ENCODE peak calls at places on chromosomes 11 and 22, in six cellular contexts. One of them, this sample, is unnamed.

GRCh38 chr11:93850585-93851018 is at the start of gene VSTM5:
- DNase-seq in NCI-H2029 treated with DMSO at 0.1 percent for 48 hours: peak; percentile 26
- DNase-seq in activated T-helper 1 cell treated with anti-CD3 and anti-CD28 coated beads, Interleukin-12 subunit alpha, Interleukin-12 subunit beta, Interleukin-2, Interleukin-4 antibody, amounts not matched to agents 30 ng/mL and 10 ng/mL and 1 ng/mL, durations not matched to agents 14 hours and 24 hours and 36 hours: no peak
- DNase-seq in BJ: no peak
- DNase-seq in GM04504: no peak
- DNase-seq in NCI-H2081 treated with DMSO at 0.1 percent for 48 hours: no peak
- DNase-seq in this sample: no peak

GRCh38 chr22:21938071-21938822 is 14.4 kb downstream of the PPM1F start:
- DNase-seq in NCI-H2029 treated with DMSO at 0.1 percent for 48 hours: peak; percentile 75
- DNase-seq in activated T-helper 1 cell treated with anti-CD3 and anti-CD28 coated beads, Interleukin-12 subunit alpha, Interleukin-12 subunit beta, Interleukin-2, Interleukin-4 antibody, amounts not matched to agents 30 ng/mL and 10 ng/mL and 1 ng/mL, durations not matched to agents 14 hours and 24 hours and 36 hours: peak; percentile 87
- DNase-seq in BJ: peak; percentile 30
- DNase-seq in GM04504: peak; percentile 73
- DNase-seq in NCI-H2081 treated with DMSO at 0.1 percent for 48 hours: no peak
- DNase-seq in this sample: peak; percentile 97

GRCh38 chr22:35978889-35979288 is 49.7 kb downstream of the RBFOX2 start:
- DNase-seq in NCI-H2029 treated with DMSO at 0.1 percent for 48 hours: no peak
- DNase-seq in activated T-helper 1 cell treated with anti-CD3 and anti-CD28 coated beads, Interleukin-12 subunit alpha, Interleukin-12 subunit beta, Interleukin-2, Interleukin-4 antibody, amounts not matched to agents 30 ng/mL and 10 ng/mL and 1 ng/mL, durations not matched to agents 14 hours and 24 hours and 36 hours: no peak
- DNase-seq in BJ: no peak
- DNase-seq in GM04504: no peak
- DNase-seq in NCI-H2081 treated with DMSO at 0.1 percent for 48 hours: no peak
- DNase-seq in this sample: no peak

GRCh38 chr11:104148696-104149095 is 15.3 kb downstream of the PDGFD start:
- DNase-seq in NCI-H2029 treated with DMSO at 0.1 percent for 48 hours: no peak
- DNase-seq in activated T-helper 1 cell treated with anti-CD3 and anti-CD28 coated beads, Interleukin-12 subunit alpha, Interleukin-12 subunit beta, Interleukin-2, Interleukin-4 antibody, amounts not matched to agents 30 ng/mL and 10 ng/mL and 1 ng/mL, durations not matched to agents 14 hours and 24 hours and 36 hours: no peak
- DNase-seq in BJ: no peak
- DNase-seq in GM04504: no peak
- DNase-seq in NCI-H2081 treated with DMSO at 0.1 percent for 48 hours: no peak
- DNase-seq in this sample: no peak

GRCh38 chr11:117554601-117555333 is 227.1 kb downstream of the CEP164 start:
- DNase-seq in NCI-H2029 treated with DMSO at 0.1 percent for 48 hours: no peak
- DNase-seq in activated T-helper 1 cell treated with anti-CD3 and anti-CD28 coated beads, Interleukin-12 subunit alpha, Interleukin-12 subunit beta, Interleukin-2, Interleukin-4 antibody, amounts not matched to agents 30 ng/mL and 10 ng/mL and 1 ng/mL, durations not matched to agents 14 hours and 24 hours and 36 hours: no peak
- DNase-seq in BJ: no peak
- DNase-seq in GM04504: no peak
- DNase-seq in NCI-H2081 treated with DMSO at 0.1 percent for 48 hours: no peak
- DNase-seq in this sample: no peak

GRCh38 chr22:27526851-27527250 is 274.7 kb downstream of the MN1 start:
- DNase-seq in NCI-H2029 treated with DMSO at 0.1 percent for 48 hours: no peak
- DNase-seq in activated T-helper 1 cell treated with anti-CD3 and anti-CD28 coated beads, Interleukin-12 subunit alpha, Interleukin-12 subunit beta, Interleukin-2, Interleukin-4 antibody, amounts not matched to agents 30 ng/mL and 10 ng/mL and 1 ng/mL, durations not matched to agents 14 hours and 24 hours and 36 hours: no peak
- DNase-seq in BJ: no peak
- DNase-seq in GM04504: no peak
- DNase-seq in NCI-H2081 treated with DMSO at 0.1 percent for 48 hours: no peak
- DNase-seq in this sample: no peak

GRCh38 chr11:35211952-35212351 is 73.0 kb downstream of the CD44 start:
- DNase-seq in NCI-H2029 treated with DMSO at 0.1 percent for 48 hours: no peak
- DNase-seq in activated T-helper 1 cell treated with anti-CD3 and anti-CD28 coated beads, Interleukin-12 subunit alpha, Interleukin-12 subunit beta, Interleukin-2, Interleukin-4 antibody, amounts not matched to agents 30 ng/mL and 10 ng/mL and 1 ng/mL, durations not matched to agents 14 hours and 24 hours and 36 hours: no peak
- DNase-seq in BJ: no peak
- DNase-seq in GM04504: no peak
- DNase-seq in NCI-H2081 treated with DMSO at 0.1 percent for 48 hours: no peak
- DNase-seq in this sample: peak; percentile 60

GRCh38 chr11:86220654-86221053 is 23.9 kb upstream of the EED start:
- DNase-seq in NCI-H2029 treated with DMSO at 0.1 percent for 48 hours: no peak
- DNase-seq in activated T-helper 1 cell treated with anti-CD3 and anti-CD28 coated beads, Interleukin-12 subunit alpha, Interleukin-12 subunit beta, Interleukin-2, Interleukin-4 antibody, amounts not matched to agents 30 ng/mL and 10 ng/mL and 1 ng/mL, durations not matched to agents 14 hours and 24 hours and 36 hours: no peak
- DNase-seq in BJ: no peak
- DNase-seq in GM04504: no peak
- DNase-seq in NCI-H2081 treated with DMSO at 0.1 percent for 48 hours: no peak
- DNase-seq in this sample: no peak

GRCh38 chr22:21917959-21918261 is 34.7 kb downstream of the PPM1F start:
- DNase-seq in NCI-H2029 treated with DMSO at 0.1 percent for 48 hours: no peak
- DNase-seq in activated T-helper 1 cell treated with anti-CD3 and anti-CD28 coated beads, Interleukin-12 subunit alpha, Interleukin-12 subunit beta, Interleukin-2, Interleukin-4 antibody, amounts not matched to agents 30 ng/mL and 10 ng/mL and 1 ng/mL, durations not matched to agents 14 hours and 24 hours and 36 hours: no peak
- DNase-seq in BJ: no peak
- DNase-seq in GM04504: no peak
- DNase-seq in NCI-H2081 treated with DMSO at 0.1 percent for 48 hours: no peak
- DNase-seq in this sample: no peak

GRCh38 chr11:85779956-85780640 is 30.8 kb downstream of the SYTL2 start:
- DNase-seq in NCI-H2029 treated with DMSO at 0.1 percent for 48 hours: no peak
- DNase-seq in activated T-helper 1 cell treated with anti-CD3 and anti-CD28 coated beads, Interleukin-12 subunit alpha, Interleukin-12 subunit beta, Interleukin-2, Interleukin-4 antibody, amounts not matched to agents 30 ng/mL and 10 ng/mL and 1 ng/mL, durations not matched to agents 14 hours and 24 hours and 36 hours: no peak
- DNase-seq in BJ: no peak
- DNase-seq in GM04504: peak; percentile 33
- DNase-seq in NCI-H2081 treated with DMSO at 0.1 percent for 48 hours: no peak
- DNase-seq in this sample: no peak

GRCh38 chr11:117002639-117003305 is 95.5 kb downstream of the SIK3 start:
- DNase-seq in NCI-H2029 treated with DMSO at 0.1 percent for 48 hours: no peak
- DNase-seq in activated T-helper 1 cell treated with anti-CD3 and anti-CD28 coated beads, Interleukin-12 subunit alpha, Interleukin-12 subunit beta, Interleukin-2, Interleukin-4 antibody, amounts not matched to agents 30 ng/mL and 10 ng/mL and 1 ng/mL, durations not matched to agents 14 hours and 24 hours and 36 hours: no peak
- DNase-seq in BJ: no peak
- DNase-seq in GM04504: no peak
- DNase-seq in NCI-H2081 treated with DMSO at 0.1 percent for 48 hours: no peak
- DNase-seq in this sample: no peak

GRCh38 chr11:20397281-20397680 is 9.8 kb downstream of the PRMT3 start:
- DNase-seq in NCI-H2029 treated with DMSO at 0.1 percent for 48 hours: peak; percentile 68
- DNase-seq in activated T-helper 1 cell treated with anti-CD3 and anti-CD28 coated beads, Interleukin-12 subunit alpha, Interleukin-12 subunit beta, Interleukin-2, Interleukin-4 antibody, amounts not matched to agents 30 ng/mL and 10 ng/mL and 1 ng/mL, durations not matched to agents 14 hours and 24 hours and 36 hours: no peak
- DNase-seq in BJ: no peak
- DNase-seq in GM04504: peak; percentile 17
- DNase-seq in NCI-H2081 treated with DMSO at 0.1 percent for 48 hours: peak; percentile 24
- DNase-seq in this sample: peak; percentile 30

GRCh38 chr11:56977324-56977723 is 11.4 kb upstream of the OR5AK2 start:
- DNase-seq in NCI-H2029 treated with DMSO at 0.1 percent for 48 hours: no peak
- DNase-seq in activated T-helper 1 cell treated with anti-CD3 and anti-CD28 coated beads, Interleukin-12 subunit alpha, Interleukin-12 subunit beta, Interleukin-2, Interleukin-4 antibody, amounts not matched to agents 30 ng/mL and 10 ng/mL and 1 ng/mL, durations not matched to agents 14 hours and 24 hours and 36 hours: no peak
- DNase-seq in BJ: no peak
- DNase-seq in GM04504: no peak
- DNase-seq in NCI-H2081 treated with DMSO at 0.1 percent for 48 hours: no peak
- DNase-seq in this sample: no peak

GRCh38 chr22:43698403-43698802 is 113.7 kb downstream of the EFCAB6 start:
- DNase-seq in NCI-H2029 treated with DMSO at 0.1 percent for 48 hours: no peak
- DNase-seq in activated T-helper 1 cell treated with anti-CD3 and anti-CD28 coated beads, Interleukin-12 subunit alpha, Interleukin-12 subunit beta, Interleukin-2, Interleukin-4 antibody, amounts not matched to agents 30 ng/mL and 10 ng/mL and 1 ng/mL, durations not matched to agents 14 hours and 24 hours and 36 hours: no peak
- DNase-seq in BJ: no peak
- DNase-seq in GM04504: no peak
- DNase-seq in NCI-H2081 treated with DMSO at 0.1 percent for 48 hours: no peak
- DNase-seq in this sample: no peak

GRCh38 chr11:97259884-97260283 is 870.1 kb downstream of the JRKL start:
- DNase-seq in NCI-H2029 treated with DMSO at 0.1 percent for 48 hours: no peak
- DNase-seq in activated T-helper 1 cell treated with anti-CD3 and anti-CD28 coated beads, Interleukin-12 subunit alpha, Interleukin-12 subunit beta, Interleukin-2, Interleukin-4 antibody, amounts not matched to agents 30 ng/mL and 10 ng/mL and 1 ng/mL, durations not matched to agents 14 hours and 24 hours and 36 hours: no peak
- DNase-seq in BJ: no peak
- DNase-seq in GM04504: no peak
- DNase-seq in NCI-H2081 treated with DMSO at 0.1 percent for 48 hours: no peak
- DNase-seq in this sample: no peak

GRCh38 chr11:65418431-65418680 is 4.2 kb upstream of the NEAT1 start:
- DNase-seq in NCI-H2029 treated with DMSO at 0.1 percent for 48 hours: no peak
- DNase-seq in activated T-helper 1 cell treated with anti-CD3 and anti-CD28 coated beads, Interleukin-12 subunit alpha, Interleukin-12 subunit beta, Interleukin-2, Interleukin-4 antibody, amounts not matched to agents 30 ng/mL and 10 ng/mL and 1 ng/mL, durations not matched to agents 14 hours and 24 hours and 36 hours: no peak
- DNase-seq in BJ: no peak
- DNase-seq in GM04504: no peak
- DNase-seq in NCI-H2081 treated with DMSO at 0.1 percent for 48 hours: no peak
- DNase-seq in this sample: no peak

GRCh38 chr22:35299217-35299716 is 427 bp upstream of the TOM1 start:
- DNase-seq in NCI-H2029 treated with DMSO at 0.1 percent for 48 hours: no peak
- DNase-seq in activated T-helper 1 cell treated with anti-CD3 and anti-CD28 coated beads, Interleukin-12 subunit alpha, Interleukin-12 subunit beta, Interleukin-2, Interleukin-4 antibody, amounts not matched to agents 30 ng/mL and 10 ng/mL and 1 ng/mL, durations not matched to agents 14 hours and 24 hours and 36 hours: no peak
- DNase-seq in BJ: no peak
- DNase-seq in GM04504: no peak
- DNase-seq in NCI-H2081 treated with DMSO at 0.1 percent for 48 hours: no peak
- DNase-seq in this sample: no peak

This sample was measured in HL-60.